ENCODE peak calls at places on chromosomes 12 and 14, in nine cellular contexts. I, C, Q, B, K, H, Y, A and D are unnamed samples. For H3K4me1, the result is how much of the 10 kb centered on the place peaks cover.

GRCh38 chr12:63889236-63889635 is 44.7 kb downstream of the SRGAP1 start:
- DNase-seq in I (no peak), C (no peak), Q (peak), B (no peak), K (no peak), H (no peak), Y (no peak), A (no peak), D (no peak)

GRCh38 chr12:131444220-131445164 is 266.4 kb upstream of the SFSWAP start:
- DNase-seq in I (no peak), C (no peak), Q (no peak), B (no peak), K (no peak), H (peak), Y (no peak), A (no peak), D (no peak)

GRCh38 chr12:89067436-89067835 is 284.9 kb downstream of the DUSP6 start:
- DNase-seq in I (no peak), C (no peak), Q (peak), B (no peak), K (no peak), H (no peak), Y (no peak), A (no peak), D (no peak)

GRCh38 chr14:75709207-75709812 is 48.3 kb downstream of the TTLL5 start:
- DNase-seq in I (peak), C (peak), Q (peak), B (peak), K (peak), H (peak), Y (peak), A (peak), D (peak)

GRCh38 chr12:958449-959123 is 9.1 kb upstream of the RAD52 start:
- DNase-seq in I (no peak), C (no peak), Q (peak), B (no peak), K (no peak), H (peak), Y (no peak), A (no peak), D (no peak)

GRCh38 chr14:37139710-37140109 is 32.7 kb downstream of the SLC25A21 start:
- DNase-seq in I (no peak), C (no peak), Q (no peak), B (no peak), K (no peak), H (no peak), Y (no peak), A (no peak), D (no peak)

GRCh38 chr14:90675399-90675798 is 140.8 kb downstream of the TTC7B start:
- DNase-seq in I (no peak), C (no peak), Q (peak), B (no peak), K (peak), H (no peak), Y (no peak), A (peak), D (no peak)

GRCh38 chr12:22396253-22396652 is 61.7 kb upstream of the ST8SIA1 start:
- DNase-seq in I (no peak), C (no peak), Q (no peak), B (no peak), K (no peak), H (no peak), Y (no peak), A (no peak), D (peak)

GRCh38 chr12:44571031-44571550 is 305.0 kb downstream of the NELL2 start:
- DNase-seq in I (no peak), C (no peak), Q (no peak), B (no peak), K (no peak), H (no peak), Y (no peak), A (no peak), D (no peak)

GRCh38 chr12:24661657-24662096 is 287.2 kb downstream of the BCAT1 start:
- DNase-seq in I (no peak), C (no peak), Q (peak), B (no peak), K (peak), H (peak), Y (no peak), A (no peak), D (no peak)

GRCh38 chr14:95953111-95953724 is 76.6 kb downstream of the TUNAR start:
- DNase-seq in I (peak), C (peak), Q (no peak), B (no peak), K (no peak), H (no peak), Y (no peak), A (no peak), D (no peak)

DNA sequence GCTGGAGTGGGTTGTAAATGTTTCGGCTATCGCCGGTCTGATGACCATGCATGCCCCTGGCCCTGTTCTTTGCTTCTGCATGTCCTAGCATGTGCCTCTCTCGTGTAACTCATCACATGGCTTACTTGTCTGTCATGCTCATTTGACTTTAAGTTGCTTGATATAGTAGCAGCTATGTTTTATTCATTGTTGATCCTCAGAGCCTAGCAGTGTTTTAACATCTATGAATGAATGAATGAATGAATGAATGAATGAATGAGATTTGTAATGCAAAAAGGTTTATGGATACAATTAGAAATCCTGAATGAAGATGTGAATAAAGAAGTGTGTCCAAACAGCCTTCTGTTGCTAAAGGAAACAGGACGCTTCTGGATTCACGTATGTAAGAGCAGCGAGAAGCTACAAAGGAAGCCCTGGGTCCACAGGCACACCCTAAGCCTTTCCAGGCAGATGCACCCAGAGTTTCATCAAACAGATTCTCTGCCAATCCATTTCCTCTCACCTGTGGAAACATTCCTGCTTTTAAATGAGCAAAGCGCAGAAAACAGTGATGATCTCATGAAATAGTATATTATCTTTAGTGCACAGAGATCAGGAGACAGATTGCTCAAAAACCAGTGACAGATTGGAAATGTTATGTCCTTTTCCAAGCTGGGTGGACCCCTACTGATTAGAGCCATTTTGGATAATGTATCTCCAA is 3.4 kb downstream of the GSG1 start:
- DNase-seq in I (no peak), C (no peak), Q (no peak), B (no peak), K (no peak), H (no peak), Y (no peak), A (no peak), D (no peak)
- H3K4me1 ChIP-seq in I (under half), C (under half), Q (under half), B (under half), K (under half), H (under half), Y (under half), A (under half), D (under half)

DNA sequence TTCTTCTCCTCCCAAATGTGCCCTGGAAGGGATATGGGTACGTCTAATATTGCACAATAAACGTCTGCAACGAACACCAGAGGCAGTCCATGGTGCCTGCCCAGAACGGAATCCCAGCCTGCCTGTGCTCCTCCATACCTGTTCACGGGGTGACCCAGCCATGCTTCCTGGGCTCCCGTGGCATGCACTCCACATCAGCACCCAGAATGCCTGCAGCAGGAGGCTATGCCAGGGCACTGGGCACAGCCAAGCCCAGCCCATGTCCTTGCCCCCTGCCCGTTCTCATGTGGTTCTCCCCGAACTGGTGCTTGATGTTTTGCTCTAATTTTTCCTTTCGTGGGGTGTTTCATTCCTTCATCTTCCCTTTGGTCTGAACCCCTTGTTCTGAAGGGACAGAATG is 404.3 kb downstream of the BCL11B start:
- DNase-seq in I (no peak), C (no peak), Q (no peak), B (no peak), K (no peak), H (no peak), Y (no peak), A (no peak), D (no peak)
- H3K27ac ChIP-seq in I (no peak), C (no peak), Q (no peak), B (no peak), K (no peak), H (no peak), Y (no peak), A (no peak), D (no peak)

GRCh38 chr14:49999826-50000214 is 106.9 kb downstream of the ARF6 start:
- DNase-seq in I (no peak), C (no peak), Q (no peak), B (no peak), K (no peak), H (no peak), Y (no peak), A (no peak), D (no peak)
- H3K4me1 ChIP-seq in I (under half), C (under half), Q (under half), B (under half), K (under half), H (half or more), Y (under half), A (under half), D (half or more)

GRCh38 chr12:56258820-56259183 is 618 bp upstream of the ANKRD52 start:
- DNase-seq in I (peak), C (peak), Q (no peak), B (no peak), K (no peak), H (no peak), Y (no peak), A (no peak), D (no peak)
- H3K27ac ChIP-seq in I (peak), C (no peak), Q (peak), B (peak), K (peak), H (peak), Y (peak), A (peak), D (peak)

DNA sequence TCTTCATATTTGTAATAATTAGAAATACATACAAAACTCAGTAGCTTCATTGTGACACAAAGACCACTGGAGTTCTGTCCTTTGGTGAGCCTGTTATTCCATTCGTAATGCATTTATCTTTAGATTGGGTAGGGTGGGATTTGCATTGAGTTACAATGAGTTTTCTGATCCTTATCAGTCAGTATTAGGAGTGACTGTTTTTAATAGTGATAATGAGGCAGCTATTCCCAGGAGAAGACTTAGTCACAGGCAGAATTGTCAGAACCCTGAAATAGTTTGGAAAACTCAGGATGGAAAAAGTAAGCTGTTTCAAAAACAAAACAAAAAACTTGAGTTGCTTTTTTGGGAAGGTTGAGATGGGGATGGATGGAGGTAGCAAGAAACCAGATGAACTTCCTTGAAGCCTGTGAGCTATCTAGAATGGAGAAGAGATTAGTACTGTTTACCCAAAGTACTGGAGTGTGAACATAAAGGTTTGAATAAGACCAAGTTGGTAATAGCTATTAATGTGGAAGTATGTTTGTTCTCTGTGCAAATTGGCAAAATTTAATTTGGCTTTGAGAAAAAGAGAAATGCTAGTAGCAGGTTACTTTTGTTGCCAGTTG is 38.6 kb downstream of the FBXO34 start:
- DNase-seq in I (no peak), C (no peak), Q (no peak), B (no peak), K (no peak), H (no peak), Y (no peak), A (no peak), D (no peak)
- H3K4me1 ChIP-seq in I (under half), C (under half), Q (under half), B (under half), K (under half), H (under half), Y (under half), A (under half), D (under half)

DNA sequence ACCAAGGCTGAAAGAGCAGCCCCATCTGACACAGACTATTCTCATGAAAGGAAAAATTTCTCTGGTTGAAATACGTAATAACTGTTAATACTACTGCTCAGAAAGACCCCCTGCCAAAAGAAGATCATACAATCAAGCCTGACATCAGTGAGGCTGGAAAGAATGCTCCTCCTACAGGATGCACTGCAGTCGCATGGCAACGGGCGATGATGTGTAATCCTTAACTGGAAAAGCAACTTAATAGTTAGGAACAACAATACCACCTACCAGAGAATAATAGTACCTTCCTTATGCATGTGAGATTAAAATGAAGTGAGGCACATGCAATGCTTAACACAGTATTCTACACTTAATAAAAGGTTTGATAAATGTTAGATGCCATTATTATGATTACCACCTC is 1.2 kb upstream of the GOLGA5 start:
- DNase-seq in I (peak), C (no peak), Q (peak), B (no peak), K (no peak), H (no peak), Y (no peak), A (no peak), D (no peak)
- H3K27ac ChIP-seq in I (no peak), C (no peak), Q (no peak), B (no peak), K (no peak), H (no peak), Y (no peak), A (no peak), D (no peak)

DNA sequence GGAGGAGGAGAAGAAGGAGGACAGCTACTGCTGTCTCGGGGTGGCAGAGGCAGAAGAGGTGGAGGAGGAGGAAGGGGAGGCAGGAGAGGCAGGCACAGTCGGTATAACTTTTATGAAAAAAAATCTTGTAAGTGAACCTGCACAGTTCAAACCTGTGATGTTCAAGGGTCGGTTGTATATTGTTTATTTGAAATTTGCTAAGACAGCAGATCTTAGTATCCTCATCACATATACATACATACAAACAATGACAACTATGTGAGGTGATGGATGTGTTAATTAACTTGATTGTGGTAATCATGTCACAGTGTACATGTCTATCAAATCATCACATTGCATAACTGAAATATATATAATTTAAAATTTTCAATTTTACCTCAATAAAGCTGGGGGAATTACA is 19.0 kb downstream of the ACTN1 start:
- DNase-seq in I (no peak), C (no peak), Q (no peak), B (no peak), K (no peak), H (no peak), Y (no peak), A (no peak), D (no peak)
- H3K4me1 ChIP-seq in I (under half), C (under half), Q (under half), B (under half), K (under half), H (half or more), Y (under half), A (half or more), D (under half)